ENCODE peak calls at places on chromosomes 12 and 14, in four cellular contexts. Q is A549, D is K562, R is HepG2. O is an unnamed sample.

GRCh38 chr14:77100961-77101360 is 2.9 kb downstream of the CIPC start:
- DNase-seq in Q (no peak), D (no peak), R (no peak), O (peak)

GRCh38 chr14:28254768-28255167 is 511.8 kb upstream of the FOXG1 start:
- DNase-seq in Q (no peak), D (no peak), R (no peak), O (no peak)

GRCh38 chr12:53194973-53195372 is 12.1 kb downstream of the ITGB7 start:
- DNase-seq in Q (no peak), D (no peak), R (no peak), O (no peak)

GRCh38 chr12:48040294-48040820 is 36.1 kb upstream of the COL2A1 start:
- DNase-seq in Q (no peak), D (no peak), R (no peak), O (no peak)

GRCh38 chr14:93619176-93619793 is 169.0 kb downstream of the PRIMA1 start:
- DNase-seq in Q (peak), D (peak), R (peak), O (peak)

GRCh38 chr12:106254724-106255123 is 6.9 kb upstream of the CKAP4 start:
- DNase-seq in Q (no peak), D (no peak), R (no peak), O (no peak)

GRCh38 chr12:58895053-58895452 is 25.3 kb downstream of the LRIG3 start:
- DNase-seq in Q (no peak), D (no peak), R (no peak), O (no peak)

GRCh38 chr12:106301241-106301610 is 1.3 kb upstream of the TCP11L2 start:
- DNase-seq in Q (no peak), D (no peak), R (no peak), O (no peak)

GRCh38 chr12:55816876-55817351 is 610 bp downstream of the SARNP start:
- DNase-seq in Q (no peak), D (peak), R (no peak), O (peak)

GRCh38 chr12:47889040-47889439 is 15.8 kb downstream of the VDR start:
- DNase-seq in Q (no peak), D (no peak), R (no peak), O (no peak)

GRCh38 chr14:31834616-31835015 is 242.5 kb upstream of the ARHGAP5 start:
- DNase-seq in Q (peak), D (no peak), R (peak), O (peak)

GRCh38 chr12:12244341-12244740 is 22.5 kb downstream of the LRP6 start:
- DNase-seq in Q (no peak), D (no peak), R (no peak), O (no peak)

GRCh38 chr12:30110970-30111586 is 327.3 kb upstream of the TMTC1 start:
- DNase-seq in Q (no peak), D (no peak), R (no peak), O (peak)

GRCh38 chr12:119988440-119988787 is 622 bp upstream of the BICDL1 start:
- DNase-seq in Q (no peak), D (no peak), R (no peak), O (peak)

GRCh38 chr14:101252443-101253214 is 308.7 kb upstream of the DIO3 start:
- DNase-seq in Q (no peak), D (no peak), R (no peak), O (no peak)

GRCh38 chr14:67875175-67876006 is 55.8 kb downstream of the RAD51B start:
- DNase-seq in Q (no peak), D (no peak), R (no peak), O (no peak)
- TF ChIP-seq BHLHE40 in Q (no peak), D (no peak), R (no peak), O (no peak)

GRCh38 chr12:2651061-2651965 is 143.5 kb upstream of the FKBP4 start:
- DNase-seq in Q (no peak), D (no peak), R (no peak), O (no peak)
- TF ChIP-seq MAFK in Q (no peak), D (no peak), R (no peak), O (no peak)

DNA sequence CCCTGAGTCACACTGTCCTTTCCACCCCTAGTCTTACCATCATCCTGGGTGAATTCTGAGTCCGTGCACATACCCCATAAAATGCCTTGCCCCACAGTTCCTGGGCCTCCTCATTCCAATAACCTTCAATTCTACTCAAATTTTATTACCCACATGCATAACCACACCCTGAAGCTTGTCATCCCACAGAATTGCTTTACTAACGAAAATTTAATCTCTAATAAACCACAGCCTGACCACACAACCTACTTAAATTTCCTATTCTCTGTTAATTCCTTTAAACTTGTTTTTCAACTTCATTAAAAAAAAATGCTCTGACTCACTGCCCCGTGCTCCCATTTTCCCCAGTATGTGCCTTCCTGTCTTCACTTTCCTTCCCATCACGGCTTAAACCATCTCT is 205.9 kb downstream of the PHLDA1 start:
- DNase-seq in Q (no peak), D (no peak), R (no peak), O (peak)
- TF ChIP-seq CEBPB in Q (no peak), D (no peak), R (no peak), O (no peak)

GRCh38 chr12:41345071-41345470 is 157.0 kb downstream of the PDZRN4 start:
- DNase-seq in Q (no peak), D (no peak), R (no peak), O (no peak)
- TF ChIP-seq BHLHE40 in Q (no peak), D (no peak), R (no peak), O (no peak)

DNA sequence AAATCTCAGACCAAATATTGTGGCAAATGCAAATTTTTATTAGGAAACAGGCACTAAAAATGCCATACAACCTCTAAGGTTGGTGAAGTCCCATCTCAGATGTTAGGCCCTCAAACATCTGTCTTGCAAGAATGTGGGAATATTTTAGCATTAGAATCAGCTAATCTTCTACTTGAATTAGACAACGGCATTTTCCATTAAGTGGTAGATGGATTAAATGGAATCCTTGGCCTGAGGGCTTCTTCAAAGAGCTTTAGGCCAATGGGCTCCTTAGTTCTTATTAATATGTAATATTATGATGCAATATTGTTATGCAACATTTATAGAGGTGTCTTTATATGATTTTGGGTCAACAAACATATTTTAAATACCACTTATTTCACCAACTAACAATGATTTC is 122.9 kb upstream of the PLEKHA5 start:
- DNase-seq in Q (no peak), D (no peak), R (no peak), O (no peak)
- TF ChIP-seq MAFK in Q (no peak), D (no peak), R (no peak), O (no peak)

GRCh38 chr12:5792350-5792749 is 152.7 kb downstream of the ANO2 start:
- DNase-seq in Q (no peak), D (no peak), R (no peak), O (peak)

GRCh38 chr12:5794156-5794555 is 150.9 kb downstream of the ANO2 start:
- DNase-seq in Q (no peak), D (no peak), R (no peak), O (no peak)

GRCh38 chr12:5785601-5786000 is 159.5 kb downstream of the ANO2 start:
- DNase-seq in Q (no peak), D (no peak), R (no peak), O (no peak)

GRCh38 chr12:5787828-5788227 is 157.2 kb downstream of the ANO2 start:
- DNase-seq in Q (no peak), D (no peak), R (no peak), O (no peak)

GRCh38 chr12:5789469-5789968 is 155.5 kb downstream of the ANO2 start:
- DNase-seq in Q (no peak), D (no peak), R (no peak), O (no peak)
- TF ChIP-seq CEBPB in Q (no peak), D (no peak), R (no peak), O (no peak)

GRCh38 chr12:131311764-131312163 is 358.1 kb downstream of the ADGRD1 start:
- DNase-seq in Q (no peak), D (no peak), R (no peak), O (no peak)
- TF ChIP-seq BHLHE40 in Q (no peak), D (no peak), R (no peak), O (no peak)

GRCh38 chr12:104197264-104197663 is 18.3 kb upstream of the TXNRD1 start:
- DNase-seq in Q (no peak), D (no peak), R (no peak), O (peak)

GRCh38 chr12:104199964-104200363 is 15.6 kb upstream of the TXNRD1 start:
- DNase-seq in Q (no peak), D (no peak), R (no peak), O (no peak)

GRCh38 chr12:104204690-104205480 is 10.7 kb upstream of the TXNRD1 start:
- DNase-seq in Q (no peak), D (no peak), R (no peak), O (no peak)

DNA sequence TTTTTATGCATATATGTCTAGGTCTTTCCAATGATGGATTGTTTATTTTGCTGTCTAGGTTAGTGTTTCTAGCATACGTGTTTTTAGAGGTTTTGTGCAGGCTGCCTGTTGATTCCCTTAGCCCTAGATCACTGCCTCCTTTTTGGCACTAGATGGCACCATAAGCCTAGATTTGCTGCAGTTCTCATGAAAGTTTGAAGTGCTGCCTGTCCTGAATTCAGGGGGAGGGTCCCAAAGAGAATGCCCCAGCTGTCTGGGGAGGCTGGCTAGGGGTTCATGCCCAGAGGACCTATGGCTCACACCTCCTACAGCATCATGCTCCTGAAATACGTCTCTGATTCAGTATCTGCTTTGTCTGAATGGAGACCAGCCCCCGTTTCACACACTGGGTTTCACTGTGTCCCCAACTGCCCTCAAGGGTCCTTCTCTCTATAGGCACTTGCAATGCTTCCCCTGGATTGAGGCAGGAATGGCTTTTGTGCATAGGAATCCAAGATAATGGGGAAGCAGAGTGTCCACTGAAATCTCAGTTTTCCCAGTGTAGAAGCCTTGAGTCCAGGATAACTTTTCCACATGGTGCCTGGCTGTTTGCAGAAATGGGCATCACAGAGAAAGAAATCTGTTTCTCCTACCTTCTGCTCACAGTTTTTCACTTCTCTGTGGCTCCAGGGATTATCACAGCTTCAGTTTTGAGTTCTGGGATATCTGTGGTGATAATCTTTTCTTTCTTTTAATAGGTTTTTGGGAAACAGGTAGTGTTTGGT is 14.2 kb upstream of the TXNRD1 start:
- DNase-seq in Q (peak), D (peak), R (peak), O (peak)
- TF ChIP-seq MAFK in Q (no peak), D (peak), R (no peak), O (no peak)